ENCODE peak calls at places on chromosomes 4 and X, in five cellular contexts. A is ovary, M is HepG2, Q is sigmoid colon, L is stomach. E is an unnamed sample. For H3K4me1, the result is how much of the 10 kb centered on the place peaks cover.

GRCh38 chr4:169033660-169034059 is 23.6 kb upstream of the CBR4 start:
- DNase-seq in L (no peak), A (no peak), Q (no peak), M (no peak), E (no peak)

GRCh38 chrX:16077811-16078210 is 45.6 kb upstream of the GRPR start:
- DNase-seq in A (no peak), L (no peak), Q (no peak), M (no peak), E (no peak)

GRCh38 chr4:46445689-46446339 is 55.9 kb upstream of the GABRA2 start:
- DNase-seq in L (no peak), M (peak), Q (no peak), A (no peak), E (no peak)

GRCh38 chr4:174262624-174263444 is 20.6 kb downstream of the FBXO8 start:
- DNase-seq in A (no peak), M (no peak), Q (no peak), L (no peak), E (no peak)

GRCh38 chrX:46559062-46559461 is 13.8 kb upstream of the ZNF674 start:
- DNase-seq in M (no peak), L (no peak), Q (no peak), A (no peak), E (no peak)

GRCh38 chrX:37986893-37987292 is 19.5 kb upstream of the SYTL5 start:
- DNase-seq in A (no peak), M (peak), Q (no peak), L (no peak), E (no peak)

GRCh38 chr4:174739576-174739975 is 89.5 kb downstream of the GLRA3 start:
- DNase-seq in M (no peak), L (no peak), Q (no peak), A (no peak), E (no peak)

GRCh38 chrX:7690842-7691241 is 152.1 kb upstream of the VCX start:
- DNase-seq in A (no peak), L (no peak), M (no peak), Q (no peak), E (no peak)

GRCh38 chr4:83876047-83876446 is 340.1 kb downstream of the GPAT3 start:
- DNase-seq in L (no peak), Q (no peak), A (no peak), M (no peak), E (no peak)

GRCh38 chrX:69614896-69615295 is 1.0 kb upstream of the EDA start:
- DNase-seq in L (no peak), M (no peak), A (peak), Q (no peak), E (no peak)

GRCh38 chr4:96354036-96354712 is 514.3 kb downstream of the PDHA2 start:
- DNase-seq in Q (no peak), A (no peak), L (no peak), M (no peak), E (no peak)

GRCh38 chr4:54668031-54668611 is 10.4 kb downstream of the KIT start:
- DNase-seq in L (no peak), A (no peak), M (no peak), Q (no peak), E (no peak)

GRCh38 chr4:122666527-122667245 is 45.8 kb upstream of the IL21 start:
- DNase-seq in L (no peak), A (no peak), M (no peak), Q (no peak), E (no peak)

GRCh38 chrX:130523460-130524394 is 121.9 kb downstream of the RBMX2 start:
- DNase-seq in L (peak), Q (no peak), A (no peak), M (no peak), E (no peak)

GRCh38 chr4:23594125-23594524 is 295.7 kb downstream of the PPARGC1A start:
- DNase-seq in Q (no peak), A (no peak), L (no peak), M (no peak), E (no peak)
- TF ChIP-seq EP300 in Q (no peak), A (no peak), L (no peak), M (no peak), E (no peak)

DNA sequence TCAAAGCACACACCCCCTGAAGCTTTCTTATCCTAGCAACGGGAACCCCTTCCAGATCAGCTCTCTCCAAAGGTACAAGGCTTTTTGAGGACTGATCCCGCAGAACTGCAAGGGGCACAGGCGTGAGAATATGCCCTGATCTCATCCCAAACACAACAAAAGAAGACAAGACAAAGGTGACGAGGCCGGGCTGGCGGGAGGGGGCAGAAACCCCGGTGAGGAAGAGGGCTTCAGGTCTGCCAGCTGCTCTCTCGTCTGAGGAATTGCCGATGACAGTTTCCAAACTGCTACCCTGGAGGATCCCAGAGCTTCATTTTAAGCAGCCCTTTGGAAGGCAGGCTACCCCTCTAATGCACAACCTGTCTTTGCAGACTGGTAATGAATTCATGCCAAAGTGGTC is 3.4 kb downstream of the HCFC1 start:
- DNase-seq in A (no peak), L (no peak), M (no peak), Q (no peak), E (no peak)
- H3K4me3 ChIP-seq in A (no peak), L (peak), M (no peak), Q (peak), E (peak)

DNA sequence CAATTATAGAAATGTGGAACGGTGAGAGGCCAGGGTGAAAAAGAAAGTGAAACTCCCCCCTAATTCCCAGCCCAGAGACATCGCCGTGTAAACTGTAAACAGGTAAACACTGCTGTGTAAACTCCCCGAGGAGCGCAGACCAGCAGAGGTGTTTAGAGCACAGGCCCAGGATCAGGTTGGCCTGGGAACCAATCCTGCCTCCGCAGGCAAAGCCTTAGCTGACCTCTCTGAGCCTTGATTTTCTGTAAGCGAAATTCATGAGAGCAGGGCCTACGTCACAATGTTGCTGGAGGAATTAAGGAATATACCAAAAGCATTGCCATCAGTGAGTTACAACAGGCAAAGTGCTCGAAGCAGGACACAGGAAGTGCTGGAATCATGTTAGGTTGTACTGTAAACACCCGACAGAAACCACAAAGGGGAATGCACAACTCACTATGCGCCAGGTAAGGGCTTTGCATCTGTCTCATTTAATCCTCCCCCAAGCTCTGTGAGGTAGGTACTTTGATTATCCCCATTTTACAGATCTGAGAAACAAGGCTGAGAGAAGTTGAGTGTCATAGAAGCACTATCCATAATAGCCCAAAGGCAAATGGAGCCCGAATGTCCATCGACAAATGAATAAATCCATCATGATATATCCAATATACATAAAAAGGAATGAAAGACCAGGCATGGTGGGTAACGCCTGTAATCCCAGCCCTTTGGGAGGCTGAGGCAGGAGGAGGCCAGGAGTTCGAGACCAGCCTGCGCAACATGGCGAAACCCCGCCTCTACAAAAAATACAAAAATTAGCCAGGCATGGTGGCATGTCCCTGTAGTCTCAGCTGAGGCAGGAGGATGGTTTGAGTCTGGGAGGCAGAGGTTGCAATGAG is 30.7 kb upstream of the KIAA0232 start:
- DNase-seq in A (no peak), L (no peak), M (no peak), Q (no peak), E (no peak)
- H3K4me1 ChIP-seq in A (under half), L (under half), M (half or more), Q (under half), E (under half)

DNA sequence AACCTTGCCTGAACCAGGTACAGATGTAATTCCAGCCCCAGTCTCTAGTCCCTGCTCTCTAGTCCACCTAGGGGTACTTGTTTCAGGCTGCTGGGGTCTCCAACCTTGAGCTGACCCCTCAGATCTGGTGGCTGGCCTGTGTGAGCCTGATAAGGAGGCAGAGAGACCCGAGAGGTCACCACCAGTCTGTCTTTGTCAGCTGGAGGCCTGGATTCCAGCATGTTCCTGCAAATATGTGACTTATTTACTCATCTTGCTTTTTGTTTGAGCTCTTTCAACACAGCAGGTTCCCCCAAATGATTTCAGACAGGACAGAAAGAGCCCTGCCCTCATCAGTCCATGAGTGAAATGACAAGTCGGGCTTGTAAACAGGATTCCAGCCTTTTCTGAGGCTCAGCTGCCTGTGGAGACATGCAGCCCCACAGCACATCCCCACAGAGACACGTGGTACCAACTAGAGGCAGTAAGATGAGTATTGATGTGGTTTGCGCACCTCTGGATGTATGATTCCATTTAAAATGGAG is 37.5 kb upstream of the STK26 start:
- DNase-seq in M (peak), A (no peak), L (no peak), Q (no peak), E (no peak)
- TF ChIP-seq EP300 in M (no peak), A (no peak), L (no peak), Q (no peak), E (no peak)

GRCh38 chr4:88535090-88535755 is 11.6 kb upstream of the PYURF start:
- DNase-seq in L (no peak), M (no peak), Q (no peak), A (no peak), E (no peak)

GRCh38 chr4:88533088-88533790 is 9.7 kb upstream of the PYURF start:
- DNase-seq in M (no peak), Q (no peak), L (no peak), A (no peak), E (no peak)

GRCh38 chr4:88531549-88531948 is 8.0 kb upstream of the PYURF start:
- DNase-seq in A (no peak), M (no peak), L (no peak), Q (no peak), E (no peak)

GRCh38 chr4:88537725-88538124 is 14.1 kb upstream of the PYURF start:
- DNase-seq in L (no peak), A (no peak), M (no peak), Q (no peak), E (no peak)

GRCh38 chr4:88533937-88534750 is 10.6 kb upstream of the PYURF start:
- DNase-seq in Q (no peak), M (no peak), A (no peak), L (no peak), E (no peak)
- H3K4me3 ChIP-seq in Q (no peak), M (no peak), A (no peak), L (no peak), E (no peak)